ENCODE peak calls at places on chromosome X, in five cellular contexts. C is upper lobe of right lung, V is GM13977, O is ovary, G is breast epithelium. K is an unnamed sample.

GRCh38 chrX:54157561-54157960 is 25.5 kb downstream of the FAM120C start:
- DNase-seq in C (no peak), V (no peak), O (no peak), G (no peak), K (no peak)

GRCh38 chrX:9676311-9676710 is 89.3 kb downstream of the GPR143 start:
- DNase-seq in C (no peak), V (no peak), O (no peak), G (no peak), K (no peak)

GRCh38 chrX:109537324-109537665 is 651 bp downstream of the NXT2 start:
- DNase-seq in C (peak), V (no peak), O (no peak), G (peak), K (no peak)

GRCh38 chrX:151000901-151001301 is 17.8 kb downstream of the HMGB3 start:
- DNase-seq in C (no peak), V (no peak), O (no peak), G (no peak), K (no peak)

GRCh38 chrX:1246816-1247215 is 21.8 kb upstream of the CSF2RA start:
- DNase-seq in C (peak), V (peak), O (peak), G (no peak), K (peak)

GRCh38 chrX:38166478-38167083 is 54.1 kb downstream of the SRPX start:
- DNase-seq in C (no peak), V (peak), O (no peak), G (no peak), K (peak)

GRCh38 chrX:85004255-85004654 is 578 bp downstream of the APOOL start:
- DNase-seq in C (no peak), V (no peak), O (no peak), G (no peak), K (no peak)

GRCh38 chrX:9940397-9940796 is 26.8 kb upstream of the CLDN34 start:
- DNase-seq in C (no peak), V (no peak), O (no peak), G (no peak), K (no peak)

GRCh38 chrX:47178337-47178736 is 15.3 kb upstream of the UBA1 start:
- DNase-seq in C (no peak), V (no peak), O (no peak), G (no peak), K (no peak)

GRCh38 chrX:129961180-129962083 is 21.0 kb upstream of the BCORL1 start:
- DNase-seq in C (peak), V (peak), O (no peak), G (peak), K (peak)

GRCh38 chrX:137072396-137072795 is 38.6 kb upstream of the GPR101 start:
- DNase-seq in C (no peak), V (no peak), O (no peak), G (no peak), K (no peak)

GRCh38 chrX:40538391-40538790 is 42.4 kb upstream of the ATP6AP2 start:
- DNase-seq in C (no peak), V (no peak), O (no peak), G (no peak), K (no peak)

GRCh38 chrX:129496625-129497024 is 26.7 kb downstream of the SMARCA1 start:
- DNase-seq in C (no peak), V (no peak), O (no peak), G (no peak), K (no peak)

GRCh38 chrX:153647461-153648357 is 706 bp downstream of the DUSP9 start:
- DNase-seq in C (no peak), V (no peak), O (no peak), G (no peak), K (no peak)

GRCh38 chrX:150352114-150352513 is 11.0 kb upstream of the MAMLD1 start:
- DNase-seq in C (no peak), V (no peak), O (no peak), G (no peak), K (no peak)

GRCh38 chrX:95728446-95728845 is 956.2 kb upstream of the DIAPH2 start:
- DNase-seq in C (no peak), V (no peak), O (no peak), G (no peak), K (no peak)

GRCh38 chrX:23902419-23902818 is 5.3 kb downstream of the APOO start:
- DNase-seq in C (no peak), V (peak), O (no peak), G (no peak), K (no peak)

GRCh38 chrX:18426004-18426320 is 554 bp downstream of the CDKL5 start:
- DNase-seq in C (no peak), V (no peak), O (no peak), G (no peak), K (no peak)

GRCh38 chrX:84187501-84188319 is at the start of gene RPS6KA6:
- DNase-seq in C (peak), V (peak), O (peak), G (no peak), K (peak)

GRCh38 chrX:153875391-153876111 is 10.4 kb downstream of the L1CAM start:
- DNase-seq in C (peak), V (peak), O (peak), G (no peak), K (peak)

GRCh38 chrX:69387559-69388487 is 116.3 kb upstream of the NALF2 start:
- DNase-seq in C (peak), V (peak), O (peak), G (no peak), K (peak)

GRCh38 chrX:136497556-136498048 is at the start of gene HTATSF1:
- DNase-seq in C (no peak), V (no peak), O (no peak), G (no peak), K (no peak)

GRCh38 chrX:136437774-136438173 is 50.0 kb upstream of the BRS3 start:
- DNase-seq in C (no peak), V (no peak), O (no peak), G (no peak), K (no peak)

GRCh38 chrX:151538190-151539122 is 25.0 kb upstream of the PASD1 start:
- DNase-seq in C (no peak), V (no peak), O (no peak), G (no peak), K (no peak)

GRCh38 chrX:9379697-9380551 is 84.9 kb upstream of the TBL1X start:
- DNase-seq in C (no peak), V (no peak), O (no peak), G (no peak), K (no peak)

GRCh38 chrX:104565791-104566687 is at the start of gene IL1RAPL2:
- DNase-seq in C (peak), V (no peak), O (no peak), G (peak), K (peak)
- TF ChIP-seq CTCF in C (peak), V (peak), O (no peak), G (no peak), K (peak)

DNA sequence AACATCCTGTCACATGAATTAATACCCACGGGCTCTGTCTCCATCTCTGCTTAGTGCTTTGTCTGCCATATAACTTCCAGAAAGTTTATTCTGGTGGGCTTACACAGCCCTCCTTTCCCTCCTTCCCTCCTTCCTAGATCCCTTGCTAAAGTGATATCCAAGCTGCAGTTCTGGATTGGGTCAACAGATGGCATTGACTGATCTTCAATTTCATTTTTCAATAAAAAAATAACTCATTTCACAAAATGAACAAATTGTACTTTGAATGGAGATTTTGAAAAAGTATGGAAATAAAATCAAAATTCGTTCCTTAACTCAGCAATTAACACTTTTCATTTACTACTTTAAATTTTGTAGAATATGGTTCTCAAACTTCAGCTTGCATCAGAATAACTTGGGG is 94.9 kb downstream of the NXF2 start:
- DNase-seq in C (no peak), V (no peak), O (no peak), G (no peak), K (no peak)
- TF ChIP-seq CTCF in C (peak), V (no peak), O (no peak), G (no peak), K (no peak)

GRCh38 chrX:123976671-123977316 is 15.3 kb downstream of the STAG2 start:
- DNase-seq in C (no peak), V (no peak), O (no peak), G (no peak), K (no peak)
- TF ChIP-seq CTCF in C (peak), V (no peak), O (no peak), G (no peak), K (no peak)

GRCh38 chrX:13762015-13762414 is 27.5 kb downstream of the OFD1 start:
- DNase-seq in C (no peak), V (no peak), O (no peak), G (no peak), K (no peak)

GRCh38 chrX:13763489-13763888 is 28.9 kb downstream of the OFD1 start:
- DNase-seq in C (no peak), V (no peak), O (no peak), G (peak), K (no peak)

GRCh38 chrX:13761606-13762005 is 27.1 kb downstream of the OFD1 start:
- DNase-seq in C (no peak), V (peak), O (no peak), G (no peak), K (no peak)

GRCh38 chrX:13764284-13764683 is 29.7 kb downstream of the OFD1 start:
- DNase-seq in C (no peak), V (no peak), O (no peak), G (no peak), K (no peak)

GRCh38 chrX:13764765-13765164 is 30.2 kb downstream of the OFD1 start:
- DNase-seq in C (no peak), V (no peak), O (no peak), G (no peak), K (no peak)
- TF ChIP-seq CTCF in C (peak), V (no peak), O (no peak), G (no peak), K (no peak)

GRCh38 chrX:102902355-102902754 is 34.7 kb upstream of the RAB40AL start:
- DNase-seq in C (no peak), V (no peak), O (no peak), G (no peak), K (no peak)

DNA sequence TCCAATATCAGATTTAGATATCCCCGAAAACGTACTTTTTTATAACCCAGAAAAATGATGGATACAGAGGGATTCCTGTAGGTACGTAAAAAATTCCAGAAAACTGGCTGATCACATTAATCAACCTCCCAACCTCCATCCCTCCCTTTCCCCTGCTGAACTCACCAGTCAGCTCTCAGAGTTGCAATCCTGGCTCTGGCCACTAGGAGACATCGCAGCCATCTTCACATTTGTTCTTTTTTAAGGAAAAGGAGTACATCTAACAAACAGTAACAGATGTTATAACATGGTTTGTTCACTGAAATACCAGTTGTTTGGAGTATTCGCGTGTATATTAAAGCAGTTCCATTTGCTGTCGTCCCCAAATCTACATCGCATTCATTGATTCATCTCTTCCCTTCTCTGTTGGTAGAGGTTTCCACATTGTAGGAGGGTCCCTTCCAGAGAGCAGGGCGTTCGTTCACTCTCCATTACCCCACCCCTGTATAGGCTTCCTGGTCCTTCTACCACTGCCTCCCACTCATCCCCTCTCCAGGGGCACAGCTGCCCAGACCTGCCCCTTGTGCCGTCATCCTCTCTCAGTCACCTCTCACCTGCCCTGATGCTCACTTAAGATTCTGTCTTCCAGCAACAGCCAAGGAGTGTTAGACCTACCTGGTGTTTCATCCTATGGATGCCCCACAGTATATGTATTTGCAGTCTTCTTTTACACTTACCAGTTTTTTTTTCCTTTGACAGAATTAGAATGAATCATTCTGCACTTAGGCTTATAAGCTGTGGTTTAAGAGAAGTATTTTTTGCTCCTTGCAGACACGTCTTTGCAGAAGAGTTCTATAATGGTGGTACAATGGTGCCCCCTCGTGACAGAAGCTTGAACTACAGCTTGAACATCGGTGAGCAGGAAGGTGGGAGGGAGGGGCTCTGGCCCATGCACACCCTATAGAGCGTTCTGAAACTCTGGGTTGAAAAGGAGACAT is 36.8 kb upstream of the RAB40AL start:
- DNase-seq in C (no peak), V (peak), O (peak), G (peak), K (peak)
- TF ChIP-seq CTCF in C (peak), V (peak), O (peak), G (peak), K (peak)

GRCh38 chrX:26783512-26784225 is 567.7 kb downstream of the MAGEB5 start:
- DNase-seq in C (no peak), V (no peak), O (no peak), G (no peak), K (peak)

GRCh38 chrX:26778320-26778888 is 562.4 kb downstream of the MAGEB5 start:
- DNase-seq in C (no peak), V (no peak), O (no peak), G (no peak), K (peak)
- TF ChIP-seq CTCF in C (no peak), V (peak), O (no peak), G (no peak), K (no peak)

K was measured in activated CD8-positive, alpha-beta T cell treated with anti-CD3 and anti-CD28 coated beads for 36 hours.